ENCODE peak calls at places on chromosomes 6 and 20, in five cellular contexts. P is lower lobe of right lung, S is right cardiac atrium, L is HepG2, J is adrenal gland. C is an unnamed sample.

GRCh38 chr6:138250513-138251247 is 32.4 kb upstream of the PBOV1 start:
- DNase-seq in P (peak; percentile 55), S (peak; percentile 63), L (no peak), J (peak; percentile 82), C (peak; percentile 60)

GRCh38 chr6:138230759-138231398 is 12.6 kb upstream of the PBOV1 start:
- DNase-seq in P (no peak), S (no peak), L (no peak), J (no peak), C (no peak)

GRCh38 chr6:26053929-26054658 is 33.1 kb upstream of the HFE start:
- DNase-seq in P (no peak), S (no peak), L (no peak), J (no peak), C (no peak)

GRCh38 chr6:136113736-136114173 is 136.4 kb downstream of the MTFR2 start:
- DNase-seq in P (peak; percentile 49), S (peak; percentile 66), L (no peak), J (peak; percentile 64), C (no peak)

GRCh38 chr20:33753763-33754162 is 22.0 kb downstream of the ZNF341 start:
- DNase-seq in P (no peak), S (no peak), L (no peak), J (peak; percentile 91), C (no peak)

GRCh38 chr6:4210619-4211419 is 75.4 kb upstream of the ECI2 start:
- DNase-seq in P (peak; percentile 65), S (peak; percentile 71), L (peak; percentile 48), J (peak; percentile 71), C (peak; percentile 16)

GRCh38 chr20:58697201-58697866 is 4.7 kb downstream of the NPEPL1 start:
- DNase-seq in P (no peak), S (no peak), L (no peak), J (peak; percentile 3), C (no peak)

GRCh38 chr20:20493701-20494100 is 125.8 kb downstream of the INSM1 start:
- DNase-seq in P (no peak), S (no peak), L (no peak), J (no peak), C (no peak)

GRCh38 chr20:49690899-49691620 is 22.6 kb downstream of the B4GALT5 start:
- DNase-seq in P (no peak), S (peak; percentile 28), L (peak; percentile 96), J (peak; percentile 82), C (no peak)

GRCh38 chr20:46277602-46278001 is 30.7 kb downstream of the CDH22 start:
- DNase-seq in P (no peak), S (no peak), L (no peak), J (no peak), C (no peak)

GRCh38 chr6:155448823-155449789 is 6.5 kb downstream of the NOX3 start:
- DNase-seq in P (no peak), S (no peak), L (no peak), J (peak; percentile 66), C (no peak)

GRCh38 chr6:168039849-168040248 is 39.2 kb downstream of the FRMD1 start:
- DNase-seq in P (no peak), S (peak; percentile 35), L (no peak), J (no peak), C (no peak)

GRCh38 chr6:73107016-73107415 is 118.3 kb downstream of the KHDC1L start:
- DNase-seq in P (no peak), S (no peak), L (no peak), J (no peak), C (no peak)
- H3K4me1 ChIP-seq in P (no peaks in the 10 kb centered on the region), S (no peaks in the 10 kb centered on the region), L (no peaks in the 10 kb centered on the region), J (no peaks in the 10 kb centered on the region), C (no peaks in the 10 kb centered on the region)

GRCh38 chr6:56842602-56843475 is 112.1 kb upstream of the BEND6 start:
- DNase-seq in P (peak; percentile 60), S (peak; percentile 81), L (no peak), J (peak; percentile 36), C (no peak)
- H3K4me1 ChIP-seq in P (peaks cover 7% of the 10 kb centered on the region), S (no peaks in the 10 kb centered on the region), L (peaks cover 8% of the 10 kb centered on the region), J (peaks cover 10% of the 10 kb centered on the region), C (no peaks in the 10 kb centered on the region)

GRCh38 chr6:42702200-42702599 is 20.2 kb downstream of the PRPH2 start:
- DNase-seq in P (no peak), S (no peak), L (peak; percentile 27), J (no peak), C (no peak)

GRCh38 chr6:42704251-42704936 is 18.0 kb downstream of the PRPH2 start:
- DNase-seq in P (no peak), S (peak; percentile 84), L (peak; percentile 14), J (peak; percentile 65), C (peak; percentile 63)

GRCh38 chr6:42708096-42708495 is 14.3 kb downstream of the PRPH2 start:
- DNase-seq in P (no peak), S (no peak), L (no peak), J (no peak), C (no peak)

GRCh38 chr6:42707595-42707994 is 14.8 kb downstream of the PRPH2 start:
- DNase-seq in P (no peak), S (no peak), L (no peak), J (no peak), C (no peak)

DNA sequence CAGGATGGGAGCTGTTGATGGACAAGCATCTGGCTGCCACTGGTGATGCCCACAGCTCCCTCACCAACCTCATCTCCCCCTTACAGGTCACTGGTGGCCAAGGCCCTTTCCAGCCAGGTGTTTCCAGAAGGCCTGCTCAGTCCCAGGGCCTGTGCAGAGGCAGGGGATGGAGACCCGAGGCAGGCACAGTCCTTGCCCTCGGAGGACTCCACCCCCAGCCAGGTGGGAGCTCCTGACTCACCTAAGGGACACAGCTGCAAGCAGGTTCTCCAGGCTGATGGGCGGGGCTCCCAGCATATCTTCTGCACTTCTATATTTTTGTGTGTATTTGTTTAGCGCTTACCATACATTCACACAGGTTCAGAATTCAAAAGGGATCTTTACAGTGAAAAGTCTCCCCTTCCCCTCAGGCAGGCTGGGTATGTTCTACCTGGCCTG is 17.4 kb downstream of the PRPH2 start:
- DNase-seq in P (no peak), S (no peak), L (no peak), J (no peak), C (no peak)
- H3K4me1 ChIP-seq in P (no peaks in the 10 kb centered on the region), S (no peaks in the 10 kb centered on the region), L (peaks cover 13% of the 10 kb centered on the region), J (no peaks in the 10 kb centered on the region), C (peaks cover 5% of the 10 kb centered on the region)

DNA sequence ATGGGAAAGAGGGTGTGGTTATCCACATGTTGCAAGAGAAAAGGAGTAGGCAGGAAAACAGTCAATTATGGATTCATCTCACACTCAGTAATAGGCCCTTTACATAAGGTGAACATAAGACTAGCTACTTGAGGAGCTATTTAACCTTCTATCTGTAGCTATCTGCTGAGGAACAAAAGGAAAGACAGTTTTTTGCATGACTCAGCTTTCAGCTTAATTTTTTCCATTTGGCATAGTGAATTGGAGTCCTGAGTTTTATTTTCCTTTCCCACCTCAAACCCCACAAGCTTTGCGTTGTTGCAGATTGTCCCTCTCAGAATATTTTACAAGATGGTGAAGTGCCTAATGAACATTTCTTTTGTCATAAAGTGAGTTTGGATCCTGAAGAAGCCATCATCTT is 32.4 kb downstream of the UBD start:
- DNase-seq in P (no peak), S (no peak), L (no peak), J (no peak), C (no peak)
- H3K4me1 ChIP-seq in P (no peaks in the 10 kb centered on the region), S (no peaks in the 10 kb centered on the region), L (no peaks in the 10 kb centered on the region), J (no peaks in the 10 kb centered on the region), C (no peaks in the 10 kb centered on the region)

C was measured in ovary.